ENCODE peak calls at places on chromosomes 16 and 17, in seven cellular contexts. L is posterior vena cava, C is GM19239, M is heart right ventricle, V is body of pancreas, Y is NCI-H510A, N is AG04449. X is an unnamed sample.

GRCh38 chr16:87233928-87234327 is 83.3 kb downstream of the C16orf95 start:
- DNase-seq in L (no peak), C (no peak), M (no peak), V (no peak), Y (no peak), N (no peak), X (peak)

GRCh38 chr16:27951752-27952151 is 111.8 kb downstream of the GSG1L start:
- DNase-seq in L (peak), C (no peak), M (no peak), V (no peak), Y (no peak), N (peak), X (peak)

GRCh38 chr16:886084-886543 is 84.7 kb downstream of the LMF1 start:
- DNase-seq in L (peak), C (no peak), M (no peak), V (no peak), Y (no peak), N (no peak), X (no peak)

GRCh38 chr17:36889955-36890354 is 47.3 kb upstream of the LHX1 start:
- DNase-seq in L (no peak), C (no peak), M (no peak), V (no peak), Y (no peak), N (no peak), X (no peak)

GRCh38 chr17:64507418-64507766 is 615 bp downstream of the CEP95 start:
- DNase-seq in L (no peak), C (peak), M (peak), V (no peak), Y (peak), N (no peak), X (peak)

GRCh38 chr17:15398736-15399331 is 57.4 kb upstream of the TEKT3 start:
- DNase-seq in L (peak), C (no peak), M (no peak), V (no peak), Y (no peak), N (no peak), X (peak)

GRCh38 chr17:76586741-76587487 is 1.3 kb upstream of the ST6GALNAC2 start:
- DNase-seq in L (peak), C (no peak), M (no peak), V (no peak), Y (peak), N (no peak), X (no peak)

GRCh38 chr17:49694847-49695697 is 12.7 kb downstream of the SLC35B1 start:
- DNase-seq in L (no peak), C (peak), M (peak), V (peak), Y (no peak), N (no peak), X (no peak)

GRCh38 chr16:11263737-11264136 is 5.4 kb downstream of the TNP2 start:
- DNase-seq in L (no peak), C (no peak), M (no peak), V (no peak), Y (no peak), N (no peak), X (no peak)

GRCh38 chr17:19470529-19471261 is 59.7 kb downstream of the RNF112 start:
- DNase-seq in L (peak), C (no peak), M (peak), V (peak), Y (peak), N (no peak), X (no peak)

GRCh38 chr17:46192484-46193245 is 564 bp downstream of the KANSL1 start:
- DNase-seq in L (peak), C (peak), M (peak), V (peak), Y (peak), N (no peak), X (peak)

GRCh38 chr17:1870592-1870991 is 40.8 kb downstream of the RPA1 start:
- DNase-seq in L (no peak), C (no peak), M (no peak), V (no peak), Y (no peak), N (no peak), X (no peak)

GRCh38 chr16:79509221-79509631 is 91.3 kb downstream of the MAF start:
- DNase-seq in L (peak), C (no peak), M (peak), V (peak), Y (peak), N (no peak), X (no peak)

GRCh38 chr17:61395983-61396585 is 3.6 kb upstream of the TBX2 start:
- DNase-seq in L (no peak), C (no peak), M (peak), V (no peak), Y (no peak), N (no peak), X (no peak)

GRCh38 chr16:10992112-10992511 is 47.7 kb downstream of the CLEC16A start:
- DNase-seq in L (no peak), C (no peak), M (no peak), V (no peak), Y (no peak), N (peak), X (peak)

GRCh38 chr17:32142857-32143524 is 689 bp downstream of the RHOT1 start:
- DNase-seq in L (no peak), C (no peak), M (peak), V (peak), Y (peak), N (no peak), X (peak)

GRCh38 chr17:34756670-34757021 is 177.3 kb downstream of the TMEM132E start:
- DNase-seq in L (no peak), C (no peak), M (peak), V (no peak), Y (no peak), N (no peak), X (no peak)

GRCh38 chr16:27366687-27367462 is 35.1 kb upstream of the IL21R start:
- DNase-seq in L (no peak), C (no peak), M (no peak), V (no peak), Y (no peak), N (no peak), X (no peak)

GRCh38 chr17:61389670-61390478 is 9.8 kb upstream of the TBX2 start:
- DNase-seq in L (no peak), C (no peak), M (no peak), V (no peak), Y (no peak), N (no peak), X (no peak)

GRCh38 chr17:48244121-48244711 is 136.7 kb downstream of the SNX11 start:
- DNase-seq in L (no peak), C (peak), M (no peak), V (no peak), Y (peak), N (no peak), X (peak)

GRCh38 chr16:78505544-78506371 is 406.3 kb downstream of the WWOX start:
- DNase-seq in L (peak), C (no peak), M (peak), V (peak), Y (peak), N (no peak), X (peak)

GRCh38 chr17:50893183-50893993 is 27.2 kb upstream of the TOB1 start:
- DNase-seq in L (no peak), C (no peak), M (no peak), V (peak), Y (no peak), N (no peak), X (no peak)

GRCh38 chr16:4474192-4474961 is at the start of gene NMRAL1:
- DNase-seq in L (peak), C (peak), M (peak), V (peak), Y (peak), N (no peak), X (peak)

GRCh38 chr17:18301081-18301480 is 13.7 kb downstream of the TOP3A start:
- DNase-seq in L (no peak), C (no peak), M (no peak), V (no peak), Y (no peak), N (no peak), X (no peak)

GRCh38 chr17:82098939-82099765 is 1.1 kb upstream of the FASN start:
- DNase-seq in L (no peak), C (no peak), M (no peak), V (no peak), Y (no peak), N (no peak), X (no peak)

GRCh38 chr16:58499615-58500328 is at the start of gene NDRG4:
- DNase-seq in L (peak), C (no peak), M (peak), V (peak), Y (peak), N (peak), X (peak)

GRCh38 chr16:1887711-1888354 is 15.9 kb upstream of the MEIOB start:
- DNase-seq in L (no peak), C (no peak), M (no peak), V (no peak), Y (no peak), N (no peak), X (no peak)

GRCh38 chr16:85176541-85177447 is 64.5 kb upstream of the CIBAR2 start:
- DNase-seq in L (no peak), C (no peak), M (no peak), V (no peak), Y (no peak), N (no peak), X (no peak)

GRCh38 chr17:2943971-2944370 is 119.4 kb downstream of the OR1D5 start:
- DNase-seq in L (peak), C (no peak), M (no peak), V (no peak), Y (no peak), N (no peak), X (no peak)

GRCh38 chr16:89031715-89032659 is 55.0 kb upstream of the CBFA2T3 start:
- DNase-seq in L (peak), C (peak), M (peak), V (no peak), Y (no peak), N (no peak), X (no peak)

GRCh38 chr16:263182-263774 is 12.5 kb downstream of the RGS11 start:
- DNase-seq in L (no peak), C (no peak), M (no peak), V (no peak), Y (no peak), N (no peak), X (no peak)

GRCh38 chr17:77323413-77324171 is 182.8 kb downstream of the SEC14L1 start:
- DNase-seq in L (peak), C (no peak), M (no peak), V (no peak), Y (no peak), N (no peak), X (no peak)

GRCh38 chr17:77882481-77883212 is 75.9 kb upstream of the TNRC6C start:
- DNase-seq in L (peak), C (peak), M (peak), V (peak), Y (no peak), N (no peak), X (peak)

GRCh38 chr16:88560722-88561484 is 9.3 kb upstream of the ZC3H18 start:
- DNase-seq in L (no peak), C (no peak), M (no peak), V (no peak), Y (no peak), N (no peak), X (no peak)

X was measured in brain microvascular endothelial cell.